ENCODE peak calls at places on chromosomes 16 and 17, in four cellular contexts. S is stimulated activated CD8-positive, alpha-beta memory T cell treated with anti-CD3 and anti-CD28 coated beads, Interleukin-15, amount 100 ng/mL, for 1 hour; D is activated CD4-positive, CD25-positive, alpha-beta regulatory T cell; C is T-helper 1 cell. I is an unnamed sample.

GRCh38 chr16:14606102-14606501 is 24.0 kb downstream of the PARN start:
- DNase-seq in S (no peak), D (no peak), C (no peak), I (no peak)

GRCh38 chr17:17156107-17156506 is 50.0 kb downstream of the PLD6 start:
- DNase-seq in S (no peak), D (no peak), C (no peak), I (no peak)

GRCh38 chr17:4420692-4421131 is 13.0 kb upstream of the SPNS3 start:
- DNase-seq in S (peak), D (peak), C (peak), I (no peak)

GRCh38 chr16:2056681-2057407 is 9.1 kb downstream of the TSC2 start:
- DNase-seq in S (no peak), D (no peak), C (no peak), I (no peak)

GRCh38 chr16:57527027-57527426 is 9.3 kb downstream of the CCDC102A start:
- DNase-seq in S (no peak), D (no peak), C (no peak), I (peak)

GRCh38 chr16:22763655-22764054 is 50.3 kb upstream of the HS3ST2 start:
- DNase-seq in S (no peak), D (no peak), C (no peak), I (no peak)

GRCh38 chr17:81458628-81459027 is 54.0 kb downstream of the ACTG1 start:
- DNase-seq in S (no peak), D (no peak), C (no peak), I (no peak)

GRCh38 chr17:76272541-76273434 is 7.6 kb downstream of the UBALD2 start:
- DNase-seq in S (no peak), D (peak), C (peak), I (no peak)

GRCh38 chr16:60041671-60042070 is 1307.6 kb upstream of the GOT2 start:
- DNase-seq in S (no peak), D (no peak), C (no peak), I (no peak)

GRCh38 chr16:48511071-48511540 is 98.9 kb downstream of the N4BP1 start:
- DNase-seq in S (no peak), D (no peak), C (no peak), I (peak)

GRCh38 chr17:50356892-50357510 is 11.1 kb downstream of the XYLT2 start:
- DNase-seq in S (no peak), D (no peak), C (no peak), I (no peak)

GRCh38 chr16:84599528-84600202 is 18.2 kb downstream of the COTL1 start:
- DNase-seq in S (no peak), D (no peak), C (no peak), I (peak)

GRCh38 chr17:42577140-42577531 is 393 bp downstream of the PSMC3IP start:
- DNase-seq in S (no peak), D (no peak), C (no peak), I (no peak)

GRCh38 chr17:51585514-51586104 is 325.3 kb downstream of the UTP18 start:
- DNase-seq in S (no peak), D (no peak), C (no peak), I (no peak)

GRCh38 chr17:82619211-82619610 is 29.0 kb downstream of the WDR45B start:
- DNase-seq in S (no peak), D (no peak), C (no peak), I (no peak)

GRCh38 chr17:66848496-66848895 is 13.6 kb downstream of the CACNG5 start:
- DNase-seq in S (no peak), D (no peak), C (no peak), I (no peak)

GRCh38 chr16:30876867-30877266 is 17.0 kb downstream of the BCL7C start:
- DNase-seq in S (no peak), D (no peak), C (no peak), I (no peak)

GRCh38 chr16:59274141-59274540 is 540.0 kb upstream of the GOT2 start:
- DNase-seq in S (no peak), D (no peak), C (no peak), I (no peak)

GRCh38 chr16:54280751-54281150 is 5.8 kb downstream of the IRX3 start:
- DNase-seq in S (no peak), D (no peak), C (no peak), I (no peak)